ENCODE peak calls at places on chromosomes 4 and X, in eight cellular contexts. H, Q, E, Y, V, A, C and U are unnamed samples.

GRCh38 chr4:126004936-126005335 is 690.2 kb downstream of the FAT4 start:
- DNase-seq in C (no peak), A (no peak), V (peak), E (no peak), Q (no peak), H (no peak), Y (no peak), U (peak)

GRCh38 chrX:153597351-153597750 is 1.6 kb downstream of the CCNQ start:
- DNase-seq in E (no peak), Q (no peak), Y (no peak), A (no peak), H (no peak), V (no peak), C (no peak), U (no peak)

GRCh38 chr4:101158136-101158485 is 189.2 kb downstream of the PPP3CA start:
- DNase-seq in E (no peak), C (no peak), Y (no peak), V (no peak), A (no peak), Q (no peak), H (no peak), U (no peak)

GRCh38 chrX:139554367-139554766 is 23.8 kb downstream of the F9 start:
- DNase-seq in C (no peak), V (no peak), H (no peak), E (no peak), Y (no peak), Q (no peak), A (no peak), U (no peak)

GRCh38 chr4:89110541-89110985 is 770 bp upstream of the TIGD2 start:
- DNase-seq in V (no peak), Y (no peak), E (peak), A (no peak), Q (no peak), H (no peak), C (no peak), U (no peak)

GRCh38 chr4:108361886-108362285 is 193.2 kb upstream of the LEF1 start:
- DNase-seq in V (no peak), Q (no peak), E (no peak), Y (no peak), A (no peak), H (no peak), C (no peak), U (no peak)

GRCh38 chr4:109816082-109816442 is 500 bp downstream of the GAR1 start:
- DNase-seq in C (no peak), E (no peak), V (no peak), H (no peak), Q (no peak), Y (peak), A (no peak), U (no peak)

GRCh38 chr4:126627255-126627654 is 1005.5 kb upstream of the INTU start:
- DNase-seq in C (peak), Y (no peak), H (no peak), V (peak), A (no peak), Q (no peak), E (peak), U (peak)

GRCh38 chr4:15702941-15703403 is at the start of gene BST1:
- DNase-seq in V (peak), Q (peak), E (no peak), C (no peak), A (peak), Y (peak), H (peak), U (peak)

GRCh38 chr4:39227906-39228305 is 45.6 kb downstream of the WDR19 start:
- DNase-seq in A (no peak), Q (no peak), E (no peak), V (peak), C (no peak), Y (no peak), H (no peak), U (no peak)

GRCh38 chr4:57044279-57044678 is 65.6 kb downstream of the POLR2B start:
- DNase-seq in A (no peak), Y (no peak), C (no peak), Q (no peak), V (no peak), H (no peak), E (no peak), U (no peak)

GRCh38 chr4:107734120-107734519 is 14.1 kb upstream of the PAPSS1 start:
- DNase-seq in H (no peak), Q (no peak), Y (no peak), A (no peak), E (peak), C (no peak), V (no peak), U (no peak)

GRCh38 chrX:84187501-84188319 is at the start of gene RPS6KA6:
- DNase-seq in Y (no peak), Q (peak), H (no peak), A (peak), V (peak), C (no peak), E (peak), U (no peak)

GRCh38 chrX:48957477-48957826 is at the start of gene OTUD5:
- DNase-seq in E (no peak), Y (peak), Q (peak), C (no peak), A (no peak), H (no peak), V (no peak), U (no peak)

GRCh38 chr4:38090450-38091246 is 130.4 kb downstream of the PTTG2 start:
- DNase-seq in Y (no peak), E (no peak), C (no peak), Q (no peak), V (no peak), A (no peak), H (no peak), U (no peak)

GRCh38 chr4:170090667-170091052 is 904 bp upstream of the AADAT start:
- DNase-seq in H (no peak), E (peak), C (no peak), A (no peak), V (no peak), Y (no peak), Q (no peak), U (peak)

GRCh38 chr4:86449746-86450145 is 89.9 kb upstream of the MAPK10 start:
- DNase-seq in Y (no peak), A (no peak), C (no peak), H (no peak), E (no peak), V (peak), Q (no peak), U (no peak)

GRCh38 chr4:184688447-184688846 is 38.9 kb downstream of the PRIMPOL start:
- DNase-seq in V (peak), Y (no peak), A (no peak), H (no peak), C (peak), E (peak), Q (peak), U (peak)

GRCh38 chr4:2982012-2982411 is 18.6 kb downstream of the GRK4 start:
- DNase-seq in A (no peak), C (no peak), V (no peak), H (no peak), Y (no peak), E (no peak), Q (no peak), U (no peak)

GRCh38 chr4:98710831-98711230 is 52.4 kb upstream of the TSPAN5 start:
- DNase-seq in A (no peak), Y (no peak), H (no peak), E (peak), C (no peak), V (no peak), Q (no peak), U (no peak)

GRCh38 chr4:186554890-186555827 is at the start of gene MTNR1A:
- DNase-seq in A (no peak), E (no peak), C (no peak), H (no peak), Y (no peak), V (no peak), Q (peak), U (no peak)

GRCh38 chr4:123556526-123556925 is 159.9 kb downstream of the SPRY1 start:
- DNase-seq in Y (no peak), A (no peak), V (no peak), Q (no peak), E (no peak), C (no peak), H (no peak), U (no peak)

GRCh38 chrX:101257448-101258259 is 33.5 kb downstream of the TAF7L start:
- DNase-seq in C (no peak), H (no peak), V (peak), Y (no peak), A (no peak), Q (no peak), E (peak), U (no peak)

GRCh38 chrX:132093239-132093860 is 34.5 kb downstream of the FRMD7 start:
- DNase-seq in Q (no peak), H (no peak), Y (no peak), A (no peak), C (no peak), E (no peak), V (no peak), U (no peak)

GRCh38 chrX:85698921-85699320 is 319.5 kb upstream of the POF1B start:
- DNase-seq in E (no peak), Y (no peak), V (no peak), H (no peak), C (no peak), Q (no peak), A (peak), U (no peak)

DNA sequence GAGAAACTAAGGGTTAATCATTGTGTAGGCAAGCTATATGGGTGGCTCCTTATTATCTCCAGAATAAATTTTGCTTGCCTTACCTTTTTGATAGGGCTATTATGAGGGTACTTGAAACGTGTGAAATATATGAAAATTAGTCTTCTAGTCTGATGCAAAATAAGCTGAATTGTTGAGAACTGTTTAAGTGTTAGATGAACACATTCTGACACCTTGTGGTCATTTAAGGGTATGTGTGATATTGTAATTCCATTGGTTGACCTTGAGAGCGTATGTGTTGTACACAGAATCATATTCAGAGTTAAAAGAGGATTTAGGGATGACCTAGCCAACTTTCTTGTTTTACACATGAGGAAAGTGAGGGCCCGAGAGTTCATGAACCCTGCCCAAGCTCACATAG is 44.6 kb upstream of the LINC00632 start:
- DNase-seq in C (no peak), A (no peak), Y (no peak), H (no peak), Q (peak), V (peak), E (peak), U (peak)
- TF ChIP-seq CTCF in C (no peak), A (peak), Y (no peak), H (no peak), Q (peak), V (peak), E (peak), U (peak)

DNA sequence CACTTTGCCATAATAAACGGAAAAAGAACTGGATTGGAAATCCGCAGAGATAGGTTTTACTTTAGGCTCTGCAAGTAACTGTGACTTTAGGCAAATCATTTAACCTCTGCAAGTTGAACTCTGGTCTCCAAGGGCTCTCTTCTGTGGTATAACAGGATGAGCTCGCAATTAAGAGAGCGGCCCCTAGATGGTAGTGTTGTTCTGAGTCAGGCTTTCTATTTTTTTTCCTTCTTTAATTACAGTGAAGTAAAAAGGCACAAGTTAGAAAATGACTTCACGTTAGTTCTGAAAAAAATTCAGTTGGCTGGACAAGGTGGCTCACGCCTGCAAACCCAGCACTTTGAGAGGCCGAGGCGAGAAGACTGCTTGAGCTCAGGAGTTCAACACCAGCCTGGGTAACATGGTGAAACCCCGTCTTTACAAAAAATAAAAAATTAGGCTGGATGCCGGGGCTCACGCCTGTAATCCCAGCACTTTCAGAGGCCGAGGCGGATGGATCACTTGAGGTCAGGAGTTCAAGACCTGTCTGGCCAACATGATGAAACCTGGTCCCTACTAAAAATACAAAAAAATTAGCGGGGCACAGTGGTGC is 18.0 kb downstream of the RPS3A start:
- DNase-seq in V (peak), H (no peak), E (peak), C (peak), Y (peak), Q (peak), A (no peak), U (peak)
- TF ChIP-seq CTCF in V (peak), H (peak), E (peak), C (peak), Y (peak), Q (peak), A (peak), U (peak)

DNA sequence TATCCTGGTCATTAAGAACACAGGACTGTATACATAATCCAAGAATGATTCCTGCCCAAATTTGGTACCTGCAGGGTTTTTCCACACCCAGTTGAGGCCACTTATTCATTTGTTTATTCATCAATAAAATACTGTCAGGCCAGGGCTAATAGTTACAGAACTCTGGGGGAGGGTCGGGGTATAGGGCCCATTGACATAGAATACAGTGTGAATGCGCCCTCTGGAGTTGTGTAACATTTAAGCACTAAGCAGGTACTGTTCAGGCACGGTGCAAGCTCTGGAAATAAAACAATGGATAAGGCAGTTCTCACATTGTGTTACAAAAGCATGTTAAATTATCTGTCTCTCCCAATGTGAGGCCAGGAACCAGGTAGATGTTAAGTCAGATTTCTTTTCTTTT is 30.8 kb upstream of the LRBA start:
- DNase-seq in Y (no peak), A (no peak), V (no peak), H (no peak), Q (no peak), E (peak), C (peak), U (no peak)
- TF ChIP-seq CTCF in Y (no peak), A (peak), V (no peak), H (no peak), Q (peak), E (peak), C (peak), U (peak)

DNA sequence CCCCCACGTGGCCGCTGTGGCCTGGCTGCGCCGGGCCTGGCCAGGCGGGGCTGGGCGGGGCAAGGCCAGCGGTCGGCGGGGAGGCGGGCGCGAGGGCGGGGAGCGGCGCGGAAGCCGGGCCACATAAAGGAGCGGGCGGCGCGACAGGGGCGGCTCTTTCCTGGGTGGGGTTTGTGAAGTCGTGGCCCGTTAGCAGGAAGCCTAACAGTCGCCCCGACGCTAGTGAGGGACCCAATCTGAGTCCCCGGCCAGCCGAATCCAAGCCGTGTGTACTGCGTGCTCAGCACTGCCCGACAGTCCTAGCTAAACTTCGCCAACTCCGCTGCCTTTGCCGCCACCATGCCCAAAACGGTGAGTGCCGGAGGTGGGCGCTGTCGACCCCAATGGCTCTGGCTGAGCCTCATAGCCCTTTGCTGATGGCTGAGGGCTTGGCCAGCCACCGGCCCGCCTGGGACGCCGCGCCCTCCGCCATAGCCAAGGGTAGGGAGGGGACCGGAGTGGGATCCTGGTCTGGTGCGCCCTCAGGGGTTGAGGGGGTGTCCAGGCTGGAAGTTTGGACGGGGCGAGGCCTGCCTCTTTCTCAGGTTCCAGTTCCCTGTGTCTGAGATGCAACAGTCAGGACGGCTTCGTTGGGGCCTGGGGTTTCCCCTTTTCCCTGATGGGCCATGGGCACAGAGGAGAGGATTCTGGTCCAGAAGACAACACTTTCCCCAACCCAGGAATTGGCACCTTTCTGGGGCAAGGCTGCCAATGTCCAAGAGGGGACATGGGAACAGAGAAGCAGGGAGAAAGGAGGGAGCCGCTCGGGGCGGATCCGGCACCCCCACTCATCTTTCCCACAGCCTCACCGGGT is at the start of gene MSN:
- DNase-seq in C (no peak), E (peak), Q (peak), A (no peak), Y (peak), V (peak), H (no peak), U (no peak)
- TF ChIP-seq CTCF in C (no peak), E (peak), Q (no peak), A (peak), Y (no peak), V (peak), H (no peak), U (no peak)

GRCh38 chr4:40629401-40630334 is at the start of gene RBM47:
- DNase-seq in Y (peak), V (peak), C (peak), A (no peak), E (peak), Q (no peak), H (no peak), U (peak)
- TF ChIP-seq CTCF in Y (no peak), V (no peak), C (no peak), A (peak), E (no peak), Q (peak), H (peak), U (peak)

GRCh38 chr4:58760737-58761136 is 1650.6 kb upstream of the IGFBP7 start:
- DNase-seq in Q (no peak), E (peak), A (no peak), Y (no peak), C (no peak), V (no peak), H (no peak), U (no peak)
- TF ChIP-seq CTCF in Q (no peak), E (no peak), A (no peak), Y (no peak), C (no peak), V (no peak), H (no peak), U (no peak)